ENCODE peak calls at places on chromosomes 6 and 20, in seven cellular contexts. I, P, W, Z, Q, J and M are unnamed samples.

GRCh38 chr6:27295301-27296079 is 16.6 kb downstream of the POM121L2 start:
- ATAC-seq in I (peak; percentile 75), P (peak; percentile 60), W (no peak), Z (no peak), Q (no peak), J (no peak), M (no peak)

GRCh38 chr6:25835442-25836283 is 3.8 kb upstream of the SLC17A1 start:
- ATAC-seq in I (peak; percentile 80), P (no peak), W (no peak), Z (no peak), Q (no peak), J (no peak), M (no peak)

GRCh38 chr20:37911838-37912273 is 8.9 kb downstream of the VSTM2L start:
- ATAC-seq in I (no peak), P (peak; percentile 52), W (no peak), Z (peak; percentile 49), Q (peak; percentile 29), J (no peak), M (peak; percentile 52)

GRCh38 chr6:124984668-124985338 is 22.6 kb downstream of the RNF217 start:
- ATAC-seq in I (no peak), P (peak; percentile 82), W (no peak), Z (no peak), Q (no peak), J (no peak), M (no peak)

GRCh38 chr6:110898111-110898510 is 23.5 kb downstream of the AMD1 start:
- ATAC-seq in I (no peak), P (no peak), W (no peak), Z (no peak), Q (no peak), J (no peak), M (no peak)

GRCh38 chr6:74137910-74138309 is 441.9 kb downstream of the CD109 start:
- ATAC-seq in I (no peak), P (no peak), W (no peak), Z (no peak), Q (no peak), J (no peak), M (no peak)

GRCh38 chr20:45097485-45098095 is 3.3 kb downstream of the KCNS1 start:
- ATAC-seq in I (no peak), P (peak; percentile 6), W (peak; percentile 69), Z (peak; percentile 57), Q (peak; percentile 72), J (peak; percentile 55), M (no peak)

GRCh38 chr6:160071805-160072687 is 49.6 kb upstream of the SLC22A1 start:
- ATAC-seq in I (peak; percentile 76), P (peak; percentile 42), W (no peak), Z (no peak), Q (peak; percentile 8), J (no peak), M (no peak)

GRCh38 chr6:41489284-41489851 is 56.8 kb upstream of the FOXP4 start:
- ATAC-seq in I (no peak), P (no peak), W (no peak), Z (no peak), Q (no peak), J (no peak), M (no peak)

GRCh38 chr20:48210111-48211029 is 425.1 kb upstream of the SULF2 start:
- ATAC-seq in I (no peak), P (no peak), W (no peak), Z (no peak), Q (no peak), J (no peak), M (no peak)

GRCh38 chr6:83822629-83823169 is 30.5 kb upstream of the RIPPLY2 start:
- ATAC-seq in I (no peak), P (no peak), W (no peak), Z (no peak), Q (no peak), J (no peak), M (no peak)

GRCh38 chr20:2402271-2402980 is 21.7 kb downstream of the TGM6 start:
- ATAC-seq in I (peak; percentile 45), P (peak; percentile 86), W (no peak), Z (no peak), Q (no peak), J (no peak), M (no peak)

GRCh38 chr20:62887860-62888239 is 26.2 kb upstream of the TCFL5 start:
- ATAC-seq in I (no peak), P (peak; percentile 18), W (no peak), Z (no peak), Q (no peak), J (peak; percentile 8), M (no peak)

GRCh38 chr6:79384845-79385244 is 150.4 kb upstream of the HMGN3 start:
- ATAC-seq in I (no peak), P (no peak), W (no peak), Z (no peak), Q (peak; percentile 92), J (peak; percentile 96), M (no peak)

GRCh38 chr6:18425218-18425617 is 38.1 kb downstream of the RNF144B start:
- ATAC-seq in I (no peak), P (no peak), W (no peak), Z (no peak), Q (peak; percentile 41), J (peak; percentile 25), M (no peak)

GRCh38 chr6:54419885-54420284 is 111.6 kb downstream of the TINAG start:
- ATAC-seq in I (no peak), P (peak; percentile 88), W (no peak), Z (no peak), Q (no peak), J (no peak), M (no peak)

GRCh38 chr20:16296933-16297332 is 276.3 kb downstream of the KIF16B start:
- ATAC-seq in I (no peak), P (no peak), W (no peak), Z (no peak), Q (no peak), J (no peak), M (no peak)

GRCh38 chr6:14910692-14911547 is 334.9 kb upstream of the JARID2 start:
- ATAC-seq in I (no peak), P (no peak), W (peak; percentile 73), Z (peak; percentile 67), Q (peak; percentile 92), J (peak; percentile 85), M (peak; percentile 97)

GRCh38 chr6:143183735-143184134 is 123.0 kb downstream of the AIG1 start:
- ATAC-seq in I (no peak), P (no peak), W (no peak), Z (no peak), Q (no peak), J (no peak), M (no peak)

GRCh38 chr6:56862415-56863175 is 92.3 kb upstream of the BEND6 start:
- ATAC-seq in I (no peak), P (no peak), W (no peak), Z (no peak), Q (peak; percentile 28), J (peak; percentile 17), M (no peak)

GRCh38 chr20:34834459-34834893 is 9.0 kb upstream of the NCOA6 start:
- ATAC-seq in I (peak; percentile 62), P (peak; percentile 62), W (peak; percentile 50), Z (no peak), Q (peak; percentile 32), J (peak; percentile 45), M (no peak)

GRCh38 chr6:71979911-71980310 is 93.6 kb downstream of the RIMS1 start:
- ATAC-seq in I (no peak), P (peak; percentile 41), W (no peak), Z (no peak), Q (no peak), J (no peak), M (no peak)

GRCh38 chr6:151475653-151476523 is 17.9 kb upstream of the CCDC170 start:
- ATAC-seq in I (peak; percentile 72), P (no peak), W (peak; percentile 50), Z (peak; percentile 47), Q (peak; percentile 86), J (peak; percentile 77), M (no peak)

GRCh38 chr20:40961686-40962640 is 66.7 kb upstream of the TOP1 start:
- ATAC-seq in I (no peak), P (peak; percentile 50), W (peak; percentile 34), Z (peak; percentile 44), Q (no peak), J (no peak), M (no peak)

GRCh38 chr6:111628117-111628866 is 22.6 kb upstream of the TRAF3IP2 start:
- ATAC-seq in I (no peak), P (no peak), W (no peak), Z (no peak), Q (no peak), J (no peak), M (no peak)

GRCh38 chr6:131470549-131470948 is 102.5 kb upstream of the ARG1 start:
- ATAC-seq in I (no peak), P (no peak), W (no peak), Z (no peak), Q (no peak), J (no peak), M (no peak)

GRCh38 chr6:68679399-68679798 is 44.3 kb downstream of the ADGRB3 start:
- ATAC-seq in I (no peak), P (no peak), W (no peak), Z (no peak), Q (no peak), J (no peak), M (no peak)

GRCh38 chr6:39114395-39114706 is 635 bp downstream of the SAYSD1 start:
- ATAC-seq in I (peak; percentile 45), P (peak; percentile 25), W (peak; percentile 8), Z (peak; percentile 13), Q (peak; percentile 17), J (peak; percentile 47), M (peak; percentile 14)

GRCh38 chr20:32017711-32018251 is 7.5 kb downstream of the CCM2L start:
- ATAC-seq in I (peak; percentile 64), P (peak; percentile 47), W (peak; percentile 86), Z (peak; percentile 37), Q (peak; percentile 74), J (peak; percentile 70), M (peak; percentile 31)

GRCh38 chr20:51529027-51529749 is 13.3 kb downstream of the NFATC2 start:
- ATAC-seq in I (peak; percentile 32), P (no peak), W (no peak), Z (no peak), Q (no peak), J (no peak), M (peak; percentile 59)

GRCh38 chr6:90496191-90496590 is 90.7 kb downstream of the MAP3K7 start:
- ATAC-seq in I (no peak), P (no peak), W (no peak), Z (no peak), Q (no peak), J (no peak), M (no peak)